ENCODE peak calls at places on chromosomes 3 and 15, in six cellular contexts. I is posterior cingulate gyrus, L is ELR, C is mesendoderm, B is M059J, T is SK-MEL-5. F is an unnamed sample.

GRCh38 chr3:127224118-127224517 is 31.2 kb downstream of the PRR23E start:
- DNase-seq in I (no peak), L (no peak), C (no peak), B (no peak), T (no peak), F (no peak)

GRCh38 chr3:193391902-193392301 is 13.3 kb upstream of the ATP13A5 start:
- DNase-seq in I (no peak), L (peak), C (peak), B (peak), T (no peak), F (no peak)

GRCh38 chr15:68300115-68300940 is 22.8 kb downstream of the FEM1B start:
- DNase-seq in I (peak), L (no peak), C (no peak), B (no peak), T (no peak), F (no peak)

GRCh38 chr15:89628791-89629715 is 26.2 kb downstream of the KIF7 start:
- DNase-seq in I (no peak), L (no peak), C (no peak), B (no peak), T (no peak), F (no peak)

GRCh38 chr15:70269991-70270751 is 172.5 kb upstream of the TLE3 start:
- DNase-seq in I (no peak), L (no peak), C (no peak), B (no peak), T (no peak), F (peak)

GRCh38 chr3:141875893-141876380 is 506 bp upstream of the ATP1B3 start:
- DNase-seq in I (peak), L (peak), C (peak), B (peak), T (peak), F (peak)

GRCh38 chr3:128324911-128325592 is 141.6 kb downstream of the DNAJB8 start:
- DNase-seq in I (no peak), L (no peak), C (no peak), B (no peak), T (no peak), F (no peak)

GRCh38 chr15:100765458-100766224 is 114.0 kb upstream of the ALDH1A3 start:
- DNase-seq in I (no peak), L (no peak), C (no peak), B (no peak), T (no peak), F (no peak)

GRCh38 chr3:30368978-30369377 is 237.4 kb upstream of the TGFBR2 start:
- DNase-seq in I (no peak), L (peak), C (no peak), B (peak), T (no peak), F (no peak)

GRCh38 chr3:5476403-5476802 is 288.9 kb downstream of the EDEM1 start:
- DNase-seq in I (no peak), L (no peak), C (peak), B (no peak), T (no peak), F (no peak)

GRCh38 chr15:22981336-22981840 is 1.2 kb upstream of the CYFIP1 start:
- DNase-seq in I (no peak), L (no peak), C (no peak), B (no peak), T (no peak), F (no peak)